ENCODE peak calls at places on chromosomes 2 and 18, in nine cellular contexts. M, J, U, H, F, G, S, E and Q are unnamed samples.

GRCh38 chr2:142136571-142136970 is 5.8 kb upstream of the LRP1B start:
- DNase-seq in M (no peak), J (no peak), U (no peak), H (no peak), F (no peak), G (no peak), S (no peak), E (no peak), Q (no peak)

GRCh38 chr2:205914198-205914597 is 171.8 kb downstream of the INO80D start:
- DNase-seq in M (no peak), J (no peak), U (no peak), H (no peak), F (no peak), G (no peak), S (no peak), E (no peak), Q (no peak)

GRCh38 chr2:234204480-234204879 is 154.0 kb downstream of the SPP2 start:
- DNase-seq in M (no peak), J (no peak), U (no peak), H (no peak), F (no peak), G (no peak), S (peak), E (no peak), Q (no peak)

GRCh38 chr2:239778042-239778811 is 246.9 kb downstream of the NDUFA10 start:
- DNase-seq in M (no peak), J (no peak), U (no peak), H (no peak), F (no peak), G (no peak), S (no peak), E (no peak), Q (no peak)

GRCh38 chr2:64889803-64890202 is 99.4 kb upstream of the SLC1A4 start:
- DNase-seq in M (no peak), J (no peak), U (no peak), H (no peak), F (no peak), G (no peak), S (no peak), E (no peak), Q (no peak)

GRCh38 chr18:79490593-79491551 is 95.1 kb downstream of the NFATC1 start:
- DNase-seq in M (no peak), J (no peak), U (no peak), H (no peak), F (no peak), G (no peak), S (no peak), E (peak), Q (no peak)

GRCh38 chr2:241204010-241204384 is 15.5 kb downstream of the ANO7 start:
- DNase-seq in M (no peak), J (no peak), U (no peak), H (no peak), F (no peak), G (no peak), S (no peak), E (no peak), Q (no peak)

GRCh38 chr2:18791172-18791797 is 201.9 kb upstream of the NT5C1B start:
- DNase-seq in M (no peak), J (no peak), U (no peak), H (no peak), F (no peak), G (no peak), S (peak), E (no peak), Q (no peak)

GRCh38 chr18:10834128-10834815 is 308.4 kb downstream of the NAPG start:
- DNase-seq in M (no peak), J (no peak), U (no peak), H (no peak), F (no peak), G (no peak), S (no peak), E (no peak), Q (no peak)

GRCh38 chr2:224969633-224970292 is 72.5 kb downstream of the DOCK10 start:
- DNase-seq in M (no peak), J (no peak), U (no peak), H (no peak), F (no peak), G (no peak), S (no peak), E (no peak), Q (no peak)

GRCh38 chr2:216516730-216517350 is 18.2 kb downstream of the RPL37A start:
- DNase-seq in M (peak), J (no peak), U (no peak), H (peak), F (no peak), G (no peak), S (peak), E (no peak), Q (no peak)

GRCh38 chr2:239930871-239931771 is 94.0 kb downstream of the NDUFA10 start:
- DNase-seq in M (no peak), J (no peak), U (no peak), H (no peak), F (no peak), G (no peak), S (no peak), E (no peak), Q (no peak)

GRCh38 chr2:98465456-98466201 is 21.0 kb downstream of the INPP4A start:
- DNase-seq in M (peak), J (no peak), U (peak), H (peak), F (peak), G (no peak), S (peak), E (peak), Q (no peak)

GRCh38 chr2:208031608-208032019 is 6.3 kb upstream of the PLEKHM3 start:
- DNase-seq in M (no peak), J (no peak), U (no peak), H (no peak), F (no peak), G (no peak), S (no peak), E (no peak), Q (no peak)

GRCh38 chr2:47072018-47072691 is 83.0 kb downstream of the STPG4 start:
- DNase-seq in M (peak), J (no peak), U (no peak), H (no peak), F (no peak), G (peak), S (peak), E (peak), Q (no peak)

GRCh38 chr18:4433762-4434161 is 21.3 kb downstream of the DLGAP1 start:
- DNase-seq in M (no peak), J (no peak), U (no peak), H (no peak), F (no peak), G (no peak), S (no peak), E (no peak), Q (no peak)

GRCh38 chr2:229363126-229363814 is 92.2 kb upstream of the PID1 start:
- DNase-seq in M (no peak), J (no peak), U (no peak), H (no peak), F (no peak), G (no peak), S (peak), E (no peak), Q (no peak)

GRCh38 chr2:119177838-119178190 is 19.3 kb upstream of the C1QL2 start:
- DNase-seq in M (no peak), J (no peak), U (no peak), H (no peak), F (no peak), G (no peak), S (no peak), E (no peak), Q (no peak)

GRCh38 chr2:179932786-179933185 is 71.4 kb upstream of the ZNF385B start:
- DNase-seq in M (peak), J (no peak), U (no peak), H (peak), F (no peak), G (no peak), S (peak), E (peak), Q (no peak)

GRCh38 chr2:37566517-37566961 is 104.9 kb downstream of the CDC42EP3 start:
- DNase-seq in M (no peak), J (no peak), U (no peak), H (no peak), F (no peak), G (no peak), S (peak), E (no peak), Q (no peak)

GRCh38 chr2:179044500-179044899 is 5.4 kb downstream of the CCDC141 start:
- DNase-seq in M (no peak), J (no peak), U (no peak), H (no peak), F (no peak), G (no peak), S (no peak), E (no peak), Q (no peak)

GRCh38 chr2:205696541-205697441 is 14.5 kb downstream of the NRP2 start:
- DNase-seq in M (no peak), J (no peak), U (no peak), H (no peak), F (no peak), G (peak), S (peak), E (no peak), Q (no peak)

GRCh38 chr2:216807861-216808272 is 52.0 kb downstream of the TNP1 start:
- DNase-seq in M (peak), J (no peak), U (no peak), H (peak), F (no peak), G (no peak), S (no peak), E (no peak), Q (no peak)

GRCh38 chr2:70645733-70646420 is 92.3 kb upstream of the TGFA start:
- DNase-seq in M (no peak), J (peak), U (no peak), H (no peak), F (no peak), G (no peak), S (no peak), E (no peak), Q (no peak)

GRCh38 chr2:198916548-198916947 is 541.2 kb downstream of the SATB2 start:
- DNase-seq in M (no peak), J (no peak), U (no peak), H (no peak), F (no peak), G (no peak), S (no peak), E (no peak), Q (no peak)

GRCh38 chr18:50187659-50188058 is 7.3 kb downstream of the MYO5B start:
- DNase-seq in M (no peak), J (no peak), U (no peak), H (no peak), F (no peak), G (no peak), S (no peak), E (no peak), Q (no peak)

GRCh38 chr2:150624001-150624401 is 136.5 kb upstream of the RND3 start:
- DNase-seq in M (no peak), J (no peak), U (no peak), H (no peak), F (no peak), G (no peak), S (no peak), E (no peak), Q (no peak)

GRCh38 chr2:31404827-31405226 is 9.7 kb downstream of the XDH start:
- DNase-seq in M (no peak), J (no peak), U (no peak), H (no peak), F (no peak), G (no peak), S (peak), E (no peak), Q (no peak)

GRCh38 chr18:58947136-58947732 is 82.6 kb downstream of the ZNF532 start:
- DNase-seq in M (no peak), J (no peak), U (no peak), H (no peak), F (no peak), G (no peak), S (no peak), E (no peak), Q (no peak)

GRCh38 chr18:34760444-34760843 is 50.3 kb downstream of the DTNA start:
- DNase-seq in M (no peak), J (no peak), U (no peak), H (peak), F (no peak), G (peak), S (no peak), E (no peak), Q (no peak)

GRCh38 chr18:79706658-79707057 is 27.1 kb downstream of the CTDP1 start:
- DNase-seq in M (no peak), J (no peak), U (no peak), H (no peak), F (no peak), G (no peak), S (no peak), E (no peak), Q (no peak)

GRCh38 chr2:120237491-120237902 is 14.3 kb upstream of the TMEM185B start:
- DNase-seq in M (no peak), J (peak), U (no peak), H (no peak), F (no peak), G (no peak), S (peak), E (peak), Q (no peak)

GRCh38 chr2:58240595-58240937 is 559 bp downstream of the FANCL start:
- DNase-seq in M (peak), J (no peak), U (no peak), H (peak), F (no peak), G (no peak), S (peak), E (no peak), Q (no peak)

GRCh38 chr2:100395532-100396350 is 21.7 kb downstream of the CHST10 start:
- DNase-seq in M (no peak), J (no peak), U (no peak), H (no peak), F (no peak), G (no peak), S (no peak), E (no peak), Q (no peak)

GRCh38 chr18:47931707-47932103 is 1.2 kb upstream of the SMAD2 start:
- DNase-seq in M (no peak), J (no peak), U (peak), H (no peak), F (peak), G (no peak), S (peak), E (no peak), Q (no peak)